ENCODE peak calls at places on chromosome 12, in seven cellular contexts. C is bronchial epithelial cell, R is GM10248, L is Panc1, N is B cell, V is heart right ventricle, J is hepatocyte. E is an unnamed sample.

GRCh38 chr12:16043480-16043879 is 132.3 kb downstream of the DERA start:
- DNase-seq in J (no peak), N (no peak), L (no peak), R (no peak), C (no peak), V (no peak), E (no peak)

GRCh38 chr12:3950714-3951320 is 77.6 kb upstream of the PARP11 start:
- DNase-seq in L (no peak), C (no peak), V (no peak), J (no peak), R (no peak), N (no peak), E (no peak)

GRCh38 chr12:126616441-126616840 is 1551.2 kb downstream of the AACS start:
- DNase-seq in J (no peak), C (no peak), L (no peak), N (no peak), V (no peak), R (no peak), E (no peak)

GRCh38 chr12:4214912-4215861 is 58.4 kb upstream of the CCND2 start:
- DNase-seq in J (no peak), V (peak; percentile 43), L (no peak), C (peak; percentile 28), N (peak; percentile 70), R (peak; percentile 70), E (peak; percentile 38)

GRCh38 chr12:28017126-28017872 is 44.8 kb upstream of the PTHLH start:
- DNase-seq in R (no peak), L (no peak), N (no peak), V (no peak), C (peak; percentile 67), J (no peak), E (no peak)

GRCh38 chr12:31715283-31715825 is 13.5 kb downstream of the AMN1 start:
- DNase-seq in V (no peak), R (peak; percentile 49), C (peak; percentile 88), L (no peak), N (peak; percentile 57), J (peak; percentile 74), E (no peak)

GRCh38 chr12:82663893-82664292 is 22.8 kb upstream of the TMTC2 start:
- DNase-seq in L (no peak), C (no peak), V (no peak), N (no peak), J (no peak), R (no peak), E (no peak)

GRCh38 chr12:5480218-5480952 is 48.5 kb downstream of the NTF3 start:
- DNase-seq in V (no peak), N (no peak), L (no peak), J (peak; percentile 30), C (no peak), R (no peak), E (no peak)

GRCh38 chr12:52461693-52462092 is 9.7 kb upstream of the KRT6B start:
- DNase-seq in J (no peak), N (no peak), L (no peak), C (no peak), R (no peak), V (no peak), E (no peak)

GRCh38 chr12:29429999-29430698 is 49.2 kb upstream of the ERGIC2 start:
- DNase-seq in N (no peak), J (no peak), C (peak; percentile 89), L (no peak), R (no peak), V (no peak), E (peak; percentile 65)

GRCh38 chr12:78121969-78122610 is 291.4 kb downstream of the NAV3 start:
- DNase-seq in C (no peak), N (no peak), V (no peak), J (peak; percentile 6), L (no peak), R (no peak), E (no peak)

GRCh38 chr12:78118036-78118435 is 287.3 kb downstream of the NAV3 start:
- DNase-seq in J (no peak), L (no peak), N (no peak), C (no peak), R (no peak), V (no peak), E (no peak)

GRCh38 chr12:78119351-78119918 is 288.7 kb downstream of the NAV3 start:
- DNase-seq in J (no peak), N (no peak), C (peak; percentile 16), R (no peak), L (no peak), V (no peak), E (no peak)

GRCh38 chr12:78118486-78118885 is 287.8 kb downstream of the NAV3 start:
- DNase-seq in V (no peak), C (no peak), R (no peak), J (no peak), N (no peak), L (no peak), E (no peak)

DNA sequence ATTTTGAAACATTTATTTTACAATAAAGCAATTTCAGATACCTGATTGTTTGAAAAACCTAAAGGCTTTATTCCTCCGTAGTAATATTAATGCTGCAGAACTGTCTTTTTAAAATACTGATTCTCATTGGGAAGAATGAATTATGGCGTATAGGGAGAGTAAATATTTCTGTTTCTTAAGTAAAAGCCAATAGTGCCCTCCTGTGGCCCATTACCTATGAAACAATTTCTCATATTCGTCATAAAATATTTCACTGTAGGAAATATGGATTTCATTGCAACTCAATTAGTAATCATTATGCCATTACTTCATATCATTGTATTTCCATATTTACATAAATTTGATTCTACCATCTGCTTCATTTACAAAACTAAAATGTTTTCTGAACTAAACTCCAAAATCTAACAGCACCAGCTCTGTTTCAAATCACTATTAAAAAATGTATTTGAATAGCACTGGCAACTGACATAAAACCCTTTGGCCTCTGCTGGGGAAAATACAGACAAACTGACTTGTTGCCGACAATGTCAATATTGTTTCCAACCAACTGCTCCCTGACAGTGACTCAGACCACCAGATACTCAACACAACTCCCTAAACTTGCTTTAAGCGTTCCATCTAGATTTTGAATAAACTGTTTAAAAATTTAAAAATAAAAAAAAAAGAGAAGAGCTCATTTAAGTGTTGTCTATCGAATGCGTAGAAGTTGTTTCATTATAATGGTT is 290.3 kb downstream of the NAV3 start:
- DNase-seq in C (peak; percentile 56), V (no peak), J (no peak), R (peak; percentile 12), L (no peak), N (no peak), E (peak; percentile 51)
- TF ChIP-seq CTCF in C (peak; percentile 13), V (no peak), J (peak; percentile 37), R (no peak), L (peak; percentile 36), N (no peak), E (peak; percentile 47)

DNA sequence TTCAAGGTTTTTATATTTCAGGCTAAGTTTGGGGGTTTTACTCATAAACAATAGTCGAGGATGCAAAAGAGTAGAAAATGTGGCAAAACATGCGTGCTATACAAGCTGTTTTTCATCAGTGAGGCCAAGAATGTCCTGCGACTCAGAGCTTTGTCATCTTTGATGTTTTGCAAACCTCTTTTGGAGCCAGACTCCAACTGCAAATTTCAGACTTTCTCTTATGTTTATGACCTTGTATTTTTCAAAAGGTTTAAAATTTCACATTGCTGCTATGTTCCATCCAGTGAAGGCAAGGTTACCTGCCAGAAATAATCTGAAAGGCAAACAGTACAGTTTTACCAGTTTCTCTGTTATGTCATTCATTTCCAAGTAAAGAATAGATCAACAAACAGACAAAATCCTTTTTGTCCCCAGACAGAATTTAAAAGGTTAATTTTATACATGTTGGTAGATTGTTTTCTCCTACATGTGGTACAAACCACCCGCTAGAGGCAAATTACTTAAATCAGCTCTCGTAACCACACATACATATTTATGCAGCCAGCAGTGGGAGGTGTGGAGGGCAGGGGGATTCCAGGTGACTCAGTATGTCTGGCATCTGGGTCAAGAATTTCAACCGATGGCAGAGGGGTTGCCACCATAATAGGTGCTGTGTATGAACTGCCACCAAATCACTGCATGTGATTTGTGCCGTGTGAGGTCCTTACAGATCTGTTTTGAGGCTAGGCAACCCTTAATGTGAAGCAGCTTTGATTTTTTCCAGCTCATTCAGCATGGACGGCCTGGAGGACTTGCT is 119.8 kb upstream of the CPM start:
- DNase-seq in V (no peak), J (peak; percentile 52), N (no peak), L (no peak), C (peak; percentile 75), R (no peak), E (peak; percentile 74)
- TF ChIP-seq CTCF in V (no peak), J (no peak), N (no peak), L (no peak), C (no peak), R (no peak), E (no peak)

GRCh38 chr12:106680280-106680679 is 94.2 kb upstream of the RIC8B start:
- DNase-seq in L (no peak), J (no peak), R (no peak), V (no peak), C (no peak), N (no peak), E (no peak)

GRCh38 chr12:106684497-106684896 is 90.0 kb upstream of the RIC8B start:
- DNase-seq in R (no peak), J (no peak), N (no peak), C (no peak), V (no peak), L (no peak), E (no peak)

GRCh38 chr12:106681210-106681609 is 93.3 kb upstream of the RIC8B start:
- DNase-seq in V (no peak), L (no peak), J (no peak), R (no peak), N (no peak), C (no peak), E (no peak)

GRCh38 chr12:106685381-106685780 is 89.1 kb upstream of the RIC8B start:
- DNase-seq in C (no peak), J (no peak), V (no peak), N (no peak), L (no peak), R (no peak), E (no peak)

DNA sequence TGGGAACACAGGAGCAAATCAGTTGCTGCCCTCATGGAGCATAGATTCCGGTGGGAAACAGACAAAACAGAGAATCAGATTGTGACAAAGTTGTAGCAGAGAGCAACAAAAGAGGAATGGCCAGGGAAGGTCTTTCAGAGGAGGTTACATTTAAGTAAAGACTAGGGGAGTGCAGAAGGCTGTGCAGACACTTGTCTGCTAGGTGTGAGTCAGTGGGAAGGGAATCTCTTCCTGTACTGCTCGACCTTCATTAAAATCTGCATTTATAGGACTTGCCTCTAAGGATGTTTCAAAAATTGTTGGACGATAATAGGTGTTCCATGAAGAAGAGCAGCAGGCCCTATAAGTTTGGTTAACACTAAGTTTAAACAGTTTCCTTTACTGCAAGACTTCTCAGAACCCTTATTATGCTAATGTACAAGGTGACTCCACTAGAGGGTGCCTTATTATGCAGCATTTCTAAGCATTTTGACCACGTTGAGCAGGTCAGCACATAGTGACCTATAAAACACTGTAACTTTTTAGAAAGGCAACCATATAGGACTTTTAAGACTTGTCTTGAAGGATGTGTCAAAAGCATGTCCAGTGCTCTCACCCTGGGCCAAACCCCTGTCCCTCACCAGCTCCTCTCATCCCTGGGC is 91.8 kb upstream of the RIC8B start:
- DNase-seq in R (peak; percentile 30), V (no peak), L (no peak), C (peak; percentile 22), J (no peak), N (no peak), E (peak; percentile 28)
- TF ChIP-seq CTCF in R (peak; percentile 23), V (no peak), L (peak; percentile 22), C (peak; percentile 21), J (peak; percentile 35), N (no peak), E (no peak)

GRCh38 chr12:19129486-19130223 is at the start of gene PLEKHA5:
- DNase-seq in V (peak; percentile 68), J (peak; percentile 91), N (peak; percentile 63), R (peak; percentile 29), L (no peak), C (no peak), E (peak; percentile 61)
- TF ChIP-seq CTCF in V (no peak), J (peak; percentile 47), N (no peak), R (no peak), L (peak; percentile 40), C (peak; percentile 50), E (no peak)

GRCh38 chr12:100672075-100672592 is 98.7 kb downstream of the GAS2L3 start:
- DNase-seq in L (peak; percentile 35), N (peak; percentile 23), V (no peak), J (no peak), R (peak; percentile 45), C (no peak), E (peak; percentile 23)
- TF ChIP-seq CTCF in L (peak; percentile 84), N (peak; percentile 54), V (no peak), J (peak; percentile 23), R (peak; percentile 60), C (peak; percentile 77), E (peak; percentile 55)